ENCODE peak calls at places on chromosome 17, in nine cellular contexts. J, Z, E, U, P, G, M, Y and A are unnamed samples.

GRCh38 chr17:51154176-51154575 is 817 bp downstream of the NME1 start:
- DNase-seq in J (no peak), Z (no peak), E (no peak), U (no peak), P (no peak), G (no peak), M (no peak), Y (no peak), A (no peak)

GRCh38 chr17:31394544-31394943 is 3.1 kb downstream of the RAB11FIP4 start:
- DNase-seq in J (peak; percentile 73), Z (peak; percentile 70), E (no peak), U (no peak), P (peak; percentile 44), G (no peak), M (peak; percentile 27), Y (peak; percentile 81), A (peak; percentile 62)

GRCh38 chr17:81239714-81240555 is 817 bp downstream of the NDUFAF8 start:
- DNase-seq in J (peak; percentile 64), Z (peak; percentile 39), E (peak; percentile 33), U (no peak), P (no peak), G (no peak), M (no peak), Y (no peak), A (no peak)

GRCh38 chr17:59038734-59039133 is 67.9 kb downstream of the TRIM37 start:
- DNase-seq in J (no peak), Z (no peak), E (no peak), U (no peak), P (no peak), G (no peak), M (no peak), Y (no peak), A (peak; percentile 6)

GRCh38 chr17:31250229-31250628 is 46.8 kb downstream of the OMG start:
- DNase-seq in J (peak; percentile 45), Z (no peak), E (no peak), U (no peak), P (no peak), G (no peak), M (no peak), Y (no peak), A (no peak)

GRCh38 chr17:67289174-67289876 is 44.3 kb upstream of the HELZ start:
- DNase-seq in J (no peak), Z (peak; percentile 40), E (no peak), U (no peak), P (no peak), G (no peak), M (no peak), Y (no peak), A (no peak)

GRCh38 chr17:60230358-60230757 is 80.6 kb downstream of the CA4 start:
- DNase-seq in J (no peak), Z (no peak), E (no peak), U (no peak), P (no peak), G (no peak), M (no peak), Y (no peak), A (peak; percentile 41)

GRCh38 chr17:7355053-7355452 is at the start of gene TMEM95:
- DNase-seq in J (no peak), Z (no peak), E (no peak), U (no peak), P (no peak), G (no peak), M (no peak), Y (no peak), A (no peak)

GRCh38 chr17:21119247-21119944 is 7.4 kb upstream of the DHRS7B start:
- DNase-seq in J (peak; percentile 80), Z (peak; percentile 68), E (peak; percentile 48), U (peak; percentile 36), P (peak; percentile 67), G (peak; percentile 55), M (peak; percentile 72), Y (peak; percentile 71), A (peak; percentile 47)

GRCh38 chr17:29592850-29593545 is at the start of gene ANKRD13B:
- DNase-seq in J (peak; percentile 71), Z (peak; percentile 59), E (no peak), U (no peak), P (no peak), G (peak; percentile 19), M (peak; percentile 25), Y (no peak), A (no peak)

GRCh38 chr17:5011928-5012327 is 14.2 kb downstream of the KIF1C start:
- DNase-seq in J (peak; percentile 79), Z (no peak), E (no peak), U (no peak), P (no peak), G (no peak), M (no peak), Y (no peak), A (no peak)

GRCh38 chr17:61536417-61536955 is 54.5 kb downstream of the NACA2 start:
- DNase-seq in J (peak; percentile 30), Z (no peak), E (no peak), U (no peak), P (no peak), G (no peak), M (no peak), Y (no peak), A (no peak)

GRCh38 chr17:1978396-1978962 is 46.7 kb downstream of the RTN4RL1 start:
- DNase-seq in J (no peak), Z (no peak), E (no peak), U (no peak), P (no peak), G (no peak), M (no peak), Y (no peak), A (no peak)

GRCh38 chr17:4827399-4827798 is 5.7 kb upstream of the MINK1 start:
- DNase-seq in J (no peak), Z (no peak), E (no peak), U (no peak), P (no peak), G (no peak), M (no peak), Y (no peak), A (no peak)

GRCh38 chr17:19290047-19290705 is 53.0 kb downstream of the EPN2 start:
- DNase-seq in J (no peak), Z (no peak), E (no peak), U (no peak), P (no peak), G (no peak), M (no peak), Y (no peak), A (no peak)

GRCh38 chr17:4715071-4715749 is 4.8 kb downstream of the ARRB2 start:
- DNase-seq in J (peak; percentile 61), Z (no peak), E (no peak), U (no peak), P (no peak), G (peak; percentile 44), M (peak; percentile 24), Y (no peak), A (no peak)

GRCh38 chr17:10050597-10051101 is 145.6 kb upstream of the RCVRN start:
- DNase-seq in J (no peak), Z (no peak), E (no peak), U (no peak), P (no peak), G (no peak), M (no peak), Y (peak; percentile 24), A (no peak)

GRCh38 chr17:76000016-76000754 is 470 bp upstream of the CDK3 start:
- DNase-seq in J (peak; percentile 90), Z (peak; percentile 80), E (peak; percentile 27), U (peak; percentile 56), P (no peak), G (peak; percentile 38), M (peak; percentile 49), Y (peak; percentile 89), A (no peak)

GRCh38 chr17:3972281-3972731 is 8.1 kb upstream of the ATP2A3 start:
- DNase-seq in J (no peak), Z (no peak), E (no peak), U (no peak), P (no peak), G (no peak), M (no peak), Y (no peak), A (no peak)

GRCh38 chr17:45666046-45666600 is 118.0 kb upstream of the CRHR1 start:
- DNase-seq in J (no peak), Z (no peak), E (no peak), U (no peak), P (no peak), G (no peak), M (no peak), Y (no peak), A (no peak)